ENCODE peak calls at places on chromosomes 3 and 15, in nine cellular contexts. W is A673, C is GM23338, E is mammary epithelial cell, R is hepatocyte, I is HCT116, G is PC-9, A is fibroblast of lung, Z is DND-41. H is an unnamed sample.

GRCh38 chr3:160280836-160281235 is 55.6 kb downstream of the C3orf80 start:
- DNase-seq in I (no peak), W (no peak), A (no peak), G (no peak), R (no peak), C (no peak), E (no peak), Z (no peak), H (no peak)

GRCh38 chr15:91973481-91973880 is 120.0 kb downstream of the SLCO3A1 start:
- DNase-seq in E (peak), R (no peak), W (no peak), G (no peak), Z (no peak), C (no peak), A (peak), I (no peak), H (no peak)

GRCh38 chr3:181252626-181253025 is 263.1 kb upstream of the DNAJC19 start:
- DNase-seq in I (no peak), E (no peak), A (no peak), R (no peak), W (peak), C (no peak), Z (no peak), G (no peak), H (no peak)

GRCh38 chr15:42239528-42240245 is 31.6 kb upstream of the VPS39 start:
- DNase-seq in R (no peak), E (no peak), C (no peak), A (no peak), G (no peak), I (no peak), W (no peak), Z (no peak), H (no peak)

GRCh38 chr15:101063891-101064794 is 145.0 kb downstream of the LRRK1 start:
- DNase-seq in W (no peak), E (no peak), G (no peak), C (no peak), I (no peak), R (no peak), Z (no peak), A (peak), H (no peak)

GRCh38 chr15:27834684-27835083 is 264.4 kb downstream of the OCA2 start:
- DNase-seq in I (no peak), E (no peak), A (no peak), G (no peak), W (no peak), C (no peak), Z (no peak), R (no peak), H (no peak)

GRCh38 chr3:58260261-58260731 is 22.7 kb downstream of the ABHD6 start:
- DNase-seq in A (peak), I (peak), R (no peak), G (peak), W (no peak), C (no peak), E (peak), Z (no peak), H (peak)

GRCh38 chr15:22887157-22887951 is 48.9 kb downstream of the NIPA2 start:
- DNase-seq in I (no peak), C (no peak), A (peak), W (no peak), E (no peak), Z (no peak), R (peak), G (no peak), H (no peak)

GRCh38 chr3:108133858-108134554 is 43.2 kb upstream of the CD47 start:
- DNase-seq in G (no peak), W (no peak), R (no peak), A (no peak), C (no peak), Z (no peak), E (no peak), I (no peak), H (no peak)

GRCh38 chr3:50450135-50450911 is 53.1 kb downstream of the CACNA2D2 start:
- DNase-seq in G (no peak), R (peak), I (no peak), W (no peak), C (peak), Z (no peak), A (peak), E (no peak), H (peak)

GRCh38 chr15:68310178-68310810 is 32.7 kb downstream of the FEM1B start:
- DNase-seq in A (no peak), R (peak), I (no peak), E (no peak), Z (no peak), C (no peak), W (no peak), G (no peak), H (no peak)

GRCh38 chr15:80895091-80895490 is 94.5 kb downstream of the MESD start:
- DNase-seq in R (no peak), A (no peak), W (no peak), E (no peak), G (no peak), Z (no peak), C (no peak), I (no peak), H (no peak)

GRCh38 chr15:77808581-77809198 is 176.0 kb upstream of the LINGO1 start:
- DNase-seq in A (no peak), E (no peak), C (no peak), I (no peak), W (no peak), R (peak), G (no peak), Z (no peak), H (peak)

GRCh38 chr3:2735392-2735894 is 374.7 kb downstream of the IL5RA start:
- DNase-seq in E (no peak), C (no peak), R (no peak), W (no peak), G (no peak), Z (no peak), A (no peak), I (no peak), H (no peak)

GRCh38 chr3:37770938-37771918 is 90.5 kb upstream of the CTDSPL start:
- DNase-seq in G (no peak), A (no peak), I (no peak), W (no peak), R (no peak), C (no peak), E (no peak), Z (no peak), H (no peak)

GRCh38 chr15:101264911-101265641 is 12.2 kb downstream of the SELENOS start:
- DNase-seq in E (no peak), C (no peak), R (no peak), G (no peak), Z (no peak), A (no peak), I (no peak), W (no peak), H (no peak)

GRCh38 chr3:10459954-10460754 is 45.2 kb downstream of the ATP2B2 start:
- DNase-seq in E (peak), I (peak), C (peak), R (peak), Z (peak), G (peak), A (peak), W (peak), H (peak)

GRCh38 chr3:128326051-128326823 is 140.5 kb downstream of the DNAJB8 start:
- DNase-seq in R (no peak), Z (peak), E (no peak), W (no peak), G (no peak), I (no peak), A (no peak), C (no peak), H (no peak)

GRCh38 chr3:98460220-98460619 is 2.8 kb upstream of the OR5K1 start:
- DNase-seq in A (no peak), G (no peak), I (no peak), E (no peak), W (no peak), R (no peak), C (no peak), Z (no peak), H (no peak)

GRCh38 chr3:82087958-82088357 is 326.5 kb upstream of the GBE1 start:
- DNase-seq in A (peak), R (peak), G (peak), W (no peak), E (peak), Z (no peak), C (no peak), I (no peak), H (no peak)
- TF ChIP-seq EZH2 in A (no peak), R (no peak), G (no peak), W (no peak), E (no peak), Z (no peak), C (no peak), I (no peak), H (no peak)

GRCh38 chr15:96411056-96412031 is 80.8 kb downstream of the NR2F2 start:
- DNase-seq in I (no peak), A (no peak), Z (no peak), E (no peak), R (no peak), C (no peak), W (no peak), G (no peak), H (no peak)

GRCh38 chr15:96407482-96407881 is 77.0 kb downstream of the NR2F2 start:
- DNase-seq in W (no peak), I (no peak), R (no peak), A (no peak), G (no peak), Z (no peak), E (no peak), C (no peak), H (no peak)

GRCh38 chr15:96410175-96411055 is 79.9 kb downstream of the NR2F2 start:
- DNase-seq in I (no peak), W (no peak), C (peak), Z (no peak), A (peak), G (no peak), E (no peak), R (no peak), H (peak)

GRCh38 chr15:96408591-96409183 is 78.2 kb downstream of the NR2F2 start:
- DNase-seq in G (no peak), R (no peak), A (no peak), Z (no peak), W (no peak), C (peak), E (no peak), I (no peak), H (no peak)

DNA sequence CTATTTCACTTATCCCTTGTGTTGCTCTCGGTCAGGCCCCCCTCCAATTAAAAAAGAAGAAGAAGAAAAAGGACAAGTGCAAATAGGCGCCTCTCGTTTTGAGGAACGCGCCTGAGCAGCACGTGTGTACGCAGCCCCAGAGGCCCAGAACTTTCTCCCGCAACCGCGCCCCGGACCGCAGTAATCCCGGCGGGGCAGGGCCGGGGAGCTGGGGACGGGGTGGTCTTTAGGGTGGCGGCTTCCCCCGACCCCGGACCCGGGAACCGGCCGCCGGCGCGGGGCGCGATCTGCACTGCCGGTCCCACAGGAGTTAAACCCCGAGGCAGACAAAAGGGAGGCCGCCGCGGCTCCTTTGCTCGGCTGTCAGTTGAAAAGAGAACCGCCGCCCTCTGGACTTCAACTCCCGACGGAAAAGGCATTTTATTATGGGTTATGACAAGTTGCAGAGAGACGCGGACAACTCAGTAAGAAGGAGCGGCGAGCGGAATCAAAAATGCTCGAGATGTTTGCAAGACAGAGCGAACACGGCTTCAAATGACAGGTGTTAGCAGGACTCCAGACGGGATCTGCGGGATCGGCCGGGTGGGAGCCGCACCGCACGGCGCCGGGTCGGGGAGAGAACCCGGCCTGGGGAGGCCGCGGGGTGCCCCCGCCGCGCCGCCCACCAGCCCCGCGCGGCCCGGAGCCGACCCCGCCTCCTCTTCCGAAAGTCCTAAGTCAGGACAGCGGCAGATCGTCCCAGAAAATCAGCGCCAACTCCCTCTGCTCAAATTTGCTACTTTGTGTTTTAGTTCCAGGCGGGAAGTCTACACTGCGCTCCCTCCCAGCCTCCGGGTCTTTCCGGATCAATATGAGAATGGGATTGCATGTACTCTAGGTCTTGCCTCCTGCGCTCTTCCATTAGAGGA is 79.0 kb downstream of the NR2F2 start:
- DNase-seq in C (peak), E (no peak), W (no peak), G (no peak), A (no peak), I (no peak), R (peak), Z (no peak), H (peak)
- TF ChIP-seq EZH2 in C (peak), E (peak), W (no peak), G (no peak), A (peak), I (no peak), R (peak), Z (no peak), H (peak)

DNA sequence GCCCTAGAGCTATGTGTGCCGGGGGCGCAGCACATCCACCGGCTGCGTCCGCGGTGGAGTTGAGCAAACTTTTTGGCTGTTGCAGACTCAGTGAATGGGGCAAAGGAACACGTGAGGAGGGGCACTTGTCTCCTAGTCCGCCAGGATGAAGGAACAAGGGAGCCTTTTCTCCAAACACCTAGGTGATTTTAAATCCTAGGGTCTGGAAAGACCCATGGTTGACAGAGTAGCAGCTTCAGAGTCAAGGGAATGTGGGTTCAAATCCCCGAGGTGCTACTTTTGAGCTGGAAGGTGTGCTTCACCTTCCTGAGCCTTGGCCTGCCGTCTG is 648 bp downstream of the ACAN start:
- DNase-seq in C (peak), E (no peak), Z (no peak), W (no peak), G (no peak), I (no peak), R (no peak), A (no peak), H (no peak)
- TF ChIP-seq EZH2 in C (peak), E (peak), Z (no peak), W (peak), G (no peak), I (no peak), R (peak), A (no peak), H (peak)

GRCh38 chr3:149727676-149728075 is 24.6 kb downstream of the COMMD2 start:
- DNase-seq in C (no peak), Z (no peak), G (no peak), E (no peak), R (no peak), W (no peak), I (no peak), A (no peak), H (no peak)

GRCh38 chr3:149726716-149727407 is 25.4 kb downstream of the COMMD2 start:
- DNase-seq in C (no peak), A (no peak), I (no peak), R (no peak), E (peak), G (no peak), Z (no peak), W (no peak), H (no peak)

GRCh38 chr3:149720918-149721317 is 31.4 kb downstream of the COMMD2 start:
- DNase-seq in G (no peak), A (no peak), R (no peak), I (no peak), W (no peak), Z (no peak), C (no peak), E (no peak), H (no peak)

DNA sequence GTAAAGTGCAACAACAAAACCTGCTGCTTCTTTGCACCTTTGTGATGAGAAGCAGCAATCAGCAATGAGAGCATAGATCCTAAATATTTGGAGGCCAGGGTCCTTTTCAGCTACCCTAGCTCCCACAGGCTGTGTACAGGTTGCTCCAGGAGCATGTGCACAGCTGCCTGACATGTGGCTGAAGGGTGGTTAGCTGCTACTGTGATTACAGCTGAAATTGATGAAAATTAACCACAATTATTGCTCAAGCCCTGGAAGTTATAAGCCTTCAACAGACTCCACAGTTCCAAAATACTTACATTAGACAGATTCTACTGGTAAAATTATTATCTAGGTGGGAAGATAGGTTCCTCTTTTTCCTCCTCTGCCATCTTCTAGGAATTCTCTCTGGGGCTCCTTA is 28.5 kb downstream of the COMMD2 start:
- DNase-seq in A (no peak), E (no peak), G (no peak), I (no peak), R (no peak), Z (no peak), W (no peak), C (no peak), H (no peak)
- TF ChIP-seq EZH2 in A (no peak), E (no peak), G (no peak), I (no peak), R (no peak), Z (no peak), W (no peak), C (no peak), H (no peak)

DNA sequence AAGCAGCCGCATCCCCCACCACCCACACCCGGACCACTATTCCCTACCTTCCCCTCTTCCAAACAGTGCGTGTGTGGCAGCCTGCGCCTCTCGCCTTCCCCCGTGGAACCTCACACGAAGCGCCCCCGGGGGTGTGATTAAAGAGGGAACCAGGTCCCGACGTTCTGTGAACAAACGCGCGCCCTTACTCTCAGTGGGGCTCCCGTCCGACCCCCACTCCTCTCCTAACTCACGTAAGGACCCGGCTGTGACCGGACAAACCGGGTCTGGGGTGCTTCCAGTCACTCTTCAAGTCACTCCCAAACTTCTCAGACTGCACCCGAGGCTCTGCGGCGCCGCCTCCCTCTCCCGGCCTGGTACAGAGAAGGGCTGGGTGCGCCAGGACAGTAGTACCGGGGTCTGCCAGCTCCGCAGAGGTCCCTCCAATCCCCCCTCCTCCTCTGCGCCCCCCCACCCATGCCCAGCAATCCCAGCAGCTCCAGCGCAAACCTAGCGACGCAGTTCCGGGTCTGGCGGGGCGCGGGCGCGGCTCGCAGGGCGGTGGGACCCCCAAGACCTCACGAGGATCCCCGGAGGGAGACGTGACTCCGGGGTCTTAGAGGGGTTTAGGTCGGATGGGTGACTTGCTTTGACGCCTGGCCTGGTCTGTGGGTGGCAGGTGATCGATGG is 574 bp downstream of the DUOXA1 start:
- DNase-seq in E (no peak), R (no peak), W (no peak), G (no peak), C (peak), A (no peak), Z (no peak), I (no peak), H (peak)
- TF ChIP-seq EZH2 in E (no peak), R (peak), W (no peak), G (no peak), C (peak), A (peak), Z (no peak), I (no peak), H (peak)

GRCh38 chr15:82680200-82681102 is 29.2 kb downstream of the AP3B2 start:
- DNase-seq in Z (no peak), W (peak), C (peak), R (peak), A (no peak), E (peak), G (no peak), I (no peak), H (peak)
- TF ChIP-seq EZH2 in Z (no peak), W (no peak), C (no peak), R (no peak), A (peak), E (no peak), G (no peak), I (no peak), H (peak)

DNA sequence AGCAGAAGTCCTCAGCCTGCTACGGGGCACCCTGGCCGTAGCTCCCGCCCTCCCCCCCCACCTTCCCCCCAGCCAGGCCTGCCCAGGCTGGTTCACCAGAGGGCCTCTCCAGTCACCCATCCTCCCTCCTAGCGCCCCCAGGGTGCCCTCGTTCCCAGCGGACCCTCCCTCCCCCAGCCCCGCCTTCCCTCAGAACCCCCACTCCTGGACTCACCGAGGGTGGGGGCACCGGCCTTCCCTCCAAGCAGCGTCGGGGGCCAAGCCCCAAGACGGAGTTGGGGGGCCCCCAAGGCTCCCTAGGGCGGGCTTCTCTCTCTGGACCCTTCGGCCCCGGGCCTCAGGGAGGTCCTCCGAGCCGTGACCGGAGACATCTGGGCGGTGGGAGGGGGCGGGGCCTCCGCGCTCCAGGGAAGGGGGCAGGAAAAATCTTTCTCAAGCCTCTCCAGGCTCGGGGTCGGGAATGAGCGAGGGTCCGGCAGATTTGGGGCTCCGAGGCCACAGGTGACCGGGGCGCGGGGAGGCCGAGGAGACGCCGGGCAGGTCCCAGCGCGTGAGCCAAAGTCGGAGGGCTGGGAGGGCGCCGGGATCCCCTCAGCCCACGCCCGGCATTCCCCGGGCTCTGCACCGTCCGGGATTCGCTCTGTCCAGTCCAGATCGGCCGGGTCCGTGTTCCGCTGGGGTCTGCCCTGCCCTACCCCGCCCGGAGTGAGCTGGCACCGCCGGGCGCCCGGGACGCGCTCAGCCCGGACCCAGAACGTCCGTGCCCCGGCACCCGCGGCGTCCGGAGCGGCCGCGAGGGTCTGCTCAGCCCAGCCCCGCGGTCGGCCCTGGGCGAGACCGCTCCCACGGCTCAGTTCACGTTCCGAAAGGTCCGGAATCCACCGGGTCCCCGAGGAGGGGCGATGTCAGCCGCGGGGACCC is 995 bp downstream of the INSYN1 start:
- DNase-seq in C (peak), I (no peak), E (no peak), Z (no peak), A (no peak), R (no peak), W (no peak), G (no peak), H (peak)
- TF ChIP-seq EZH2 in C (peak), I (no peak), E (peak), Z (no peak), A (peak), R (peak), W (peak), G (peak), H (peak)